ENCODE peak calls at places on chromosome 13, in four cellular contexts. O is HepG2, D is ascending aorta, G is A549. B is an unnamed sample. For H3K4me1, the result is how much of the 10 kb centered on the place peaks cover.

GRCh38 chr13:111572956-111573355 is 252.5 kb downstream of the TEX29 start:
- DNase-seq in O (no peak), D (no peak), G (no peak), B (no peak)

GRCh38 chr13:97259787-97260641 is 37.9 kb downstream of the MBNL2 start:
- DNase-seq in O (peak), D (no peak), G (peak), B (no peak)

GRCh38 chr13:32473650-32474049 is 45.7 kb upstream of the N4BP2L1 start:
- DNase-seq in O (no peak), D (no peak), G (no peak), B (no peak)

GRCh38 chr13:73849292-73849691 is 284.9 kb downstream of the KLF12 start:
- DNase-seq in O (peak), D (no peak), G (peak), B (no peak)

GRCh38 chr13:38636106-38636505 is 50.8 kb upstream of the FREM2 start:
- DNase-seq in O (no peak), D (no peak), G (no peak), B (no peak)

GRCh38 chr13:53151692-53152421 is 123.2 kb downstream of the OLFM4 start:
- DNase-seq in O (peak), D (no peak), G (peak), B (no peak)

GRCh38 chr13:86585826-86586225 is 786.6 kb upstream of the SLITRK6 start:
- DNase-seq in O (no peak), D (no peak), G (no peak), B (peak)

GRCh38 chr13:61918841-61919240 is 503.2 kb upstream of the PCDH20 start:
- DNase-seq in O (no peak), D (no peak), G (no peak), B (no peak)

GRCh38 chr13:23790591-23791170 is 98.5 kb downstream of the MIPEP start:
- DNase-seq in O (no peak), D (no peak), G (no peak), B (no peak)

GRCh38 chr13:97574926-97575325 is 141.0 kb downstream of the RAP2A start:
- DNase-seq in O (peak), D (no peak), G (peak), B (peak)

GRCh38 chr13:33945477-33945876 is 127.5 kb downstream of the RFC3 start:
- DNase-seq in O (no peak), D (no peak), G (no peak), B (no peak)

GRCh38 chr13:93700115-93700514 is 473.5 kb downstream of the GPC6 start:
- DNase-seq in O (no peak), D (no peak), G (no peak), B (no peak)

GRCh38 chr13:29362849-29363604 is 232.5 kb downstream of the SLC7A1 start:
- DNase-seq in O (peak), D (no peak), G (peak), B (no peak)

GRCh38 chr13:24053505-24054251 is 106.8 kb upstream of the SPATA13 start:
- DNase-seq in O (peak), D (no peak), G (peak), B (no peak)

GRCh38 chr13:101217086-101217485 is 199.2 kb downstream of the NALCN start:
- DNase-seq in O (no peak), D (no peak), G (no peak), B (no peak)

GRCh38 chr13:108270442-108270841 is 924 bp downstream of the TNFSF13B start:
- DNase-seq in O (no peak), D (no peak), G (no peak), B (no peak)

GRCh38 chr13:89554801-89555200 is 1792.7 kb upstream of the MIR17HG start:
- DNase-seq in O (peak), D (no peak), G (no peak), B (no peak)

GRCh38 chr13:50732712-50733111 is 110.8 kb downstream of the DLEU7 start:
- DNase-seq in O (no peak), D (no peak), G (no peak), B (no peak)

GRCh38 chr13:20824762-20825161 is 51.0 kb upstream of the EEF1AKMT1 start:
- DNase-seq in O (no peak), D (no peak), G (no peak), B (no peak)

GRCh38 chr13:21297914-21298831 is 121.7 kb downstream of the MRPL57 start:
- DNase-seq in O (peak), D (peak), G (peak), B (peak)

GRCh38 chr13:73870036-73870741 is 264.0 kb downstream of the KLF12 start:
- DNase-seq in O (no peak), D (no peak), G (no peak), B (no peak)

GRCh38 chr13:108929532-108929931 is 300.1 kb downstream of the MYO16 start:
- DNase-seq in O (no peak), D (no peak), G (no peak), B (no peak)

GRCh38 chr13:94993608-94994007 is 281.3 kb upstream of the SOX21 start:
- DNase-seq in O (no peak), D (no peak), G (no peak), B (no peak)

GRCh38 chr13:40632915-40633314 is 33.5 kb downstream of the FOXO1 start:
- DNase-seq in O (no peak), D (no peak), G (no peak), B (no peak)

GRCh38 chr13:40626977-40627376 is 39.5 kb downstream of the FOXO1 start:
- DNase-seq in O (peak), D (no peak), G (no peak), B (no peak)

GRCh38 chr13:40631605-40632004 is 34.8 kb downstream of the FOXO1 start:
- DNase-seq in O (no peak), D (no peak), G (no peak), B (no peak)

GRCh38 chr13:40626566-40626965 is 39.9 kb downstream of the FOXO1 start:
- DNase-seq in O (no peak), D (no peak), G (no peak), B (no peak)

DNA sequence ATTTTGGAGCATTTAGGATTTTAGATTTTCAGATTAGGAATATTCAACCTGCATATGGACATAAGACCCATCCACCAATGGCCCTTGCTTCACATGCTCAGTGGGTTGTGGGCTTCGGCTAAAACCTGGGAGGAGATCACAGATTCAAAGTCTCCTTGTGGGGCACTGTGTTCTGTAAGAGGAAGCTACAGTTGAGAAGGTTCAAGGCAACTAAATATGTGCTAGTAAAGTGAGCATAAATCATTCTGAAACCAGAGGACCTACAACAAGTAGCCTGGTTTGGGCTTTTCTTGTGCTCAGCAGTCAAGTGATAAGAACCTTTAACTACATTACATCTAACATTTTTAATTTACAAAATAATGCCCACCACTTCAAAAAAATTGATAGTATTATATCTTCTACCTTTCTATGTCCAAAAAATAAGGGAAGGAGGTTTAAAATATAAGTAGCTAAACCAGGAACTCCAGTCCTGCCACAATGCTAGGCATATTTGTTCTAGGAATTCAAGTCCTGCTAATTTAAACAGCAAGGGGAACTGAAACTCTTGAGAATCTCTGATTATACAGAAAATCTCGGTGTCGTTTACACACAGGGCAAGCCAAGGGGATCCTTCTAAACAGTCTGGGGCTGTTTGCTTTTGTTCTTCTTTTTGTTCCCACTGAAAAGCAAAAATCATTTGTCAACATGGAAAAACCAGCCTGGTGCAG is 36.6 kb downstream of the FOXO1 start:
- DNase-seq in O (no peak), D (no peak), G (no peak), B (no peak)
- H3K4me1 ChIP-seq in O (half or more), D (under half), G (under half), B (half or more)

DNA sequence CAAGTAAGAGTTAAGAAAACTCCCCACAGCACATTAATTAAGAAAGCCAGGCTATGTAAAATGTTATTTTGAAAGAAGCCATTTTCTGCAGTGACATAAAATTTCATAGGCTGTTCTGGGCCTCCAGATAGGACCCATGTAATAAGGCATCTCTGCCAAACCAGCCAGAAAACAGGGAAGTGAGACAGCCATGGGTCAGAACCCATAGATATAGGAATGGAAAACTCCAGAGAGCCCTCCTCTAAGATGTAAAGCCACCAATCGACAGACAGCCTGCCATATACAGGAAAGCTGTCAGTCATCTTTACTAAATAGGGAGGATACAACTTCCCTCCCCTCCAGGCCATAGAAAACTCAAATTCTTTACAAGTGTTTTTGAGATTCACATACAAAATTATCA is 493.3 kb downstream of the COG6 start:
- DNase-seq in O (no peak), D (no peak), G (no peak), B (no peak)
- H3K27ac ChIP-seq in O (no peak), D (peak), G (no peak), B (peak)

GRCh38 chr13:76887070-76887563 is 912 bp upstream of the KCTD12 start:
- DNase-seq in O (no peak), D (no peak), G (no peak), B (peak)

GRCh38 chr13:76884571-76885202 is 1.5 kb downstream of the KCTD12 start:
- DNase-seq in O (no peak), D (no peak), G (no peak), B (no peak)

GRCh38 chr13:76885203-76886004 is 801 bp downstream of the KCTD12 start:
- DNase-seq in O (no peak), D (peak), G (peak), B (peak)

GRCh38 chr13:76886005-76886291 is 257 bp downstream of the KCTD12 start:
- DNase-seq in O (no peak), D (no peak), G (no peak), B (no peak)

GRCh38 chr13:76886292-76887061 is at the start of gene KCTD12:
- DNase-seq in O (no peak), D (peak), G (peak), B (peak)
- TF ChIP-seq CTCF in O (peak), D (peak), G (peak), B (peak)

GRCh38 chr13:30868806-30869470 is 37.1 kb upstream of the MEDAG start:
- DNase-seq in O (no peak), D (no peak), G (no peak), B (no peak)
- H3K4me1 ChIP-seq in O (half or more), D (under half), G (under half), B (under half)

GRCh38 chr13:43797154-43797553 is 10.4 kb upstream of the ENOX1 start:
- DNase-seq in O (no peak), D (no peak), G (no peak), B (no peak)

GRCh38 chr13:43799191-43799590 is 12.4 kb upstream of the ENOX1 start:
- DNase-seq in O (no peak), D (no peak), G (no peak), B (no peak)

GRCh38 chr13:43800828-43801227 is 14.1 kb upstream of the ENOX1 start:
- DNase-seq in O (no peak), D (no peak), G (no peak), B (no peak)

GRCh38 chr13:43802511-43802910 is 15.7 kb upstream of the ENOX1 start:
- DNase-seq in O (no peak), D (no peak), G (no peak), B (no peak)

DNA sequence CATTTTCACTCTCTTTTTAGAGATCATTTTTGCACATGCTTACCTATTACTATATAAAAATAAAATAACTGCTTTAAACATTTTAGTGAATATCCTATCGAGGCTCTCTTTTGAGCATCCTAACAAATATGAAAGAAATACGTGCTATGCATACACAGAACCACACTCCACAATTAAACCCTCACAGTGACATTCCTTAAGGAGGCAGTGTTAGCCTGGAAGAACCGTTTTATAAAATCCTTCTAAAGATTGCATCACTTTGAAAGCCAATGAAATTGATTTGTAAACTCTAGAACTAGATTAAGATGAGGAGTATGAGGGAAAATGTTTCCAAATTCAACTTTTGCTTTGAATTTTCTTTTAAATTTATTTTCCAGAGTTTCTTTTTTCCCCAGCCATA is 11.1 kb upstream of the ENOX1 start:
- DNase-seq in O (no peak), D (no peak), G (no peak), B (no peak)
- H3K27ac ChIP-seq in O (no peak), D (no peak), G (no peak), B (no peak)

GRCh38 chr13:98755729-98756128 is 3.3 kb upstream of the SLC15A1 start:
- DNase-seq in O (no peak), D (no peak), G (no peak), B (no peak)

GRCh38 chr13:98766716-98767115 is 14.2 kb upstream of the SLC15A1 start:
- DNase-seq in O (no peak), D (no peak), G (no peak), B (no peak)

GRCh38 chr13:98761979-98762616 is 9.6 kb upstream of the SLC15A1 start:
- DNase-seq in O (no peak), D (no peak), G (no peak), B (no peak)

GRCh38 chr13:98766120-98766519 is 13.6 kb upstream of the SLC15A1 start:
- DNase-seq in O (no peak), D (no peak), G (no peak), B (no peak)

DNA sequence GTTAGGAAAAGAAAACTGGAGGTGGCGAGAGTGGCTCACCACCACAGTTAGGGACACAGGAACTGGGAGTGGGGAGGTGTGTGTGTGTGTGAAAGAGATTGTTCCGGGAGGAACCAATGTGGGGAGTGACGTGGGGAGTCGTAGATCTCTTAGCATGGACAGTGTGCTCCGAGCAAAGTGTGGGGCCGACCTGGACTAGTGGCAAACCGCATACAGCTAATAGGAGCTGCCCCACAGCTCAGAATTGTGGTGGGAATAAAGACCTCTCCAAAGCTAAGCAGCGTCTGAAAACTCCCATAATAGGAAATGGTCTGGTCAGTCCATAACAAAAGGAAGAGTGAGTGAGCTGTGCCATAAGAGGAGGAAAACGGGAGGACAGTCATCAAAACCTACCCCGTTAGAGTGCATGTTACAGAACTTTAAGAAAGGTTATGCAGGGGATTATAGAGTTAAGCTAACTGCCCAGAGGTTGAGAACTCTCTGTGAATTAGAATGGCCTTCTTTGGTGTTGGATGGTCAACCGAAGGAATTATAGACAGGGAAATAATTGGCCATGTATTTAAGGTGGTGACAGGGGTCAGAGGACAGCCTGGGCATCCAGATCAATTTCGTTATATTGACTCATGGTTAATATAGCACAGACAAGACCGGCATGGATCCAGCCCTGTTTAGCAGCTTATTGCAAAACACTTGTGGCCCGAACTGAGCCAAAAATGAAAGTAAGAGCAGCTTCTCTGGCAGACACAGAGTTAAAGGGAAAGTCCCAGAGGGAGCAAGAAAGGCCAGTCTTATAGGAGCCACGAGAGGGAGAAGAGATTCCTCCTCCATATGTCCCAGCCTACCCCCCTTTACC is 8.9 kb upstream of the SLC15A1 start:
- DNase-seq in O (peak), D (no peak), G (no peak), B (no peak)
- TF ChIP-seq CTCF in O (no peak), D (no peak), G (no peak), B (no peak)

DNA sequence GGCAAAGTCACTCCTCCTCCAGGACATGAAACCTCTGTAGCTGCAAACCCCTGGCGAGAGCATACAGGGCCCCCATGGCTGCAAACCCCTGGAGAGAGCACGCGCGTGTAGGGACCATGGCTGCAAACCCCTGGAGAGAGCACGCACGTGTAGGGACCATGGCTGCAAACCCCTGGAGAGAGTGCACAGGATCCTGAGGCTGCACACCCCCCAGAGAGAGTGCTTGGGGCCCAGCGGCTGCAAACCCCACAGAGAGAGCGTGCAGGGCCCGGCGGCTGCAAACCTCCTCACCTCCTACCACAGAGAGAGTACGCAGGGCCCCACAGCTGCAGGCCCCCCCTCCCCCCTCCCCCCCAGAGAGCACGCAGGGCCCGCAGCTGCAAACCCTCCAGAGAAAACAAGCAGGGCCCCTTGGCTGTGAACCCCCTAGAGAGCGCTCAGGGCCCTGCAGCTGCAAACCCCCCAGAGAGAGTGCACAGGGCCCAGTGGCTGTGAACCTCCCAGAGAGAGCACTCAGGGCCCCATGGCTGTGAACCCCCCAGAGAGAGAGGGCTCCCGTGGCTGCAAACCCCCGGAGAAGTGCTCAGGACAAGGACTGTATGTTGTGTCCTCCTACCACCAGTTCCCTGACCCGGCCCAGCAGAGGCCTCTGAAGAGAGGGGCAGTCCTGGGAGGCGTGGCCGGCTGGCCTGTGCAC is 7.3 kb downstream of the ADPRHL1 start:
- DNase-seq in O (no peak), D (no peak), G (no peak), B (no peak)
- H3K4me1 ChIP-seq in O (under half), D (under half), G (under half), B (under half)

B was measured in heart right ventricle.